ENCODE peak calls at places on chromosomes 2 and 18, in ten cellular contexts. Y, M, O, N, L, D, Q, B, Z and A are unnamed samples.

GRCh38 chr18:58417752-58418151 is 211.1 kb downstream of the ALPK2 start:
- DNase-seq in Q (peak), D (no peak), N (no peak), M (no peak), O (no peak), Y (no peak), B (no peak), L (no peak), Z (no peak), A (peak)

GRCh38 chr2:37281916-37282315 is 42.7 kb downstream of the PRKD3 start:
- DNase-seq in D (no peak), Q (no peak), L (no peak), O (no peak), B (no peak), Z (no peak), Y (no peak), N (no peak), M (no peak), A (no peak)

GRCh38 chr2:155125585-155126230 is 427.2 kb downstream of the KCNJ3 start:
- DNase-seq in M (no peak), N (no peak), Y (no peak), O (no peak), Z (no peak), L (no peak), B (no peak), Q (no peak), D (no peak), A (no peak)

GRCh38 chr2:121626777-121627524 is 22.3 kb downstream of the CLASP1 start:
- DNase-seq in O (peak), Q (peak), M (no peak), B (no peak), Z (no peak), Y (no peak), L (no peak), N (no peak), D (no peak), A (no peak)

GRCh38 chr18:13221821-13222220 is 3.3 kb downstream of the LDLRAD4 start:
- DNase-seq in L (no peak), Q (no peak), B (no peak), D (no peak), M (peak), O (peak), Y (no peak), Z (no peak), N (no peak), A (no peak)

GRCh38 chr18:48017625-48018024 is 87.2 kb upstream of the SMAD2 start:
- DNase-seq in M (peak), B (no peak), Q (peak), L (no peak), Y (no peak), O (no peak), N (no peak), Z (no peak), D (no peak), A (no peak)

GRCh38 chr2:102366406-102367112 is 11.0 kb downstream of the IL18R1 start:
- DNase-seq in N (no peak), B (peak), O (no peak), L (peak), M (no peak), D (no peak), Z (no peak), Y (no peak), Q (no peak), A (no peak)

GRCh38 chr2:112821682-112822081 is 14.9 kb downstream of the IL1B start:
- DNase-seq in M (no peak), D (no peak), Z (no peak), Y (no peak), Q (no peak), O (no peak), L (no peak), B (no peak), N (no peak), A (no peak)

GRCh38 chr2:27977623-27978312 is 87.2 kb downstream of the BABAM2 start:
- DNase-seq in B (no peak), M (no peak), Q (peak), N (peak), L (no peak), Z (no peak), D (no peak), Y (no peak), O (no peak), A (peak)

GRCh38 chr2:121283670-121284245 is 1.2 kb downstream of the TFCP2L1 start:
- DNase-seq in D (no peak), O (no peak), M (peak), Q (no peak), Y (no peak), L (no peak), N (peak), B (no peak), Z (no peak), A (no peak)

GRCh38 chr2:16615687-16616615 is 49.7 kb downstream of the CYRIA start:
- DNase-seq in D (no peak), L (no peak), B (no peak), Y (no peak), Q (no peak), M (peak), O (no peak), N (no peak), Z (peak), A (no peak)

GRCh38 chr2:85999131-85999831 is 106.4 kb downstream of the POLR1A start:
- DNase-seq in O (peak), N (no peak), D (no peak), Y (peak), Z (no peak), Q (peak), B (peak), M (no peak), L (peak), A (no peak)

DNA sequence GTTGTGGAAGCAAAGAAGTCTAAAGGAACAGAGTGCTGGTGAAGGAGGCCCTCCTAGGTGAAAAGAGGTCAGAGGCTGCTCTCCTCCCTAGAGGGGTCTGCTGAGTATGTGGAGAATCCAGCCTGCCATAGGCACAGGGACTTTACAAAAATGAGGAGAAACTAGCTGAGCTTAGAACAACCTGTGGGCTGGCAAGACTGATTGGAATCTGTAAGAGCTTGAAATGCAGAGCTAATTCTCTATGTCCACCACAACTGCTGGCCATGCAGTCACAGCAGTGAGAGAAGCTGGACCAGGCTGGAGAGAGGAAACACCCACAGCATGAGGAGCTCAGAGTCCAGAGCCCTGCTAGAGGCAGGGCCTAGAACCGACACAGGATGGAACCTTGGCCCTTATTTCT is 251.0 kb upstream of the MGAT5 start:
- DNase-seq in Q (no peak), L (no peak), B (no peak), Y (no peak), N (no peak), M (no peak), O (no peak), D (no peak), Z (no peak), A (no peak)
- TF ChIP-seq CTCF in Q (no peak), L (no peak), B (no peak), Y (no peak), N (no peak), M (no peak), O (no peak), D (no peak), Z (no peak), A (no peak)

GRCh38 chr2:79982445-79982844 is 322.1 kb downstream of the LRRTM1 start:
- DNase-seq in B (no peak), Z (no peak), Q (no peak), L (no peak), D (no peak), M (no peak), N (no peak), O (no peak), Y (no peak), A (no peak)
- TF ChIP-seq CTCF in B (peak), Z (peak), Q (peak), L (peak), D (no peak), M (no peak), N (peak), O (no peak), Y (no peak), A (peak)

DNA sequence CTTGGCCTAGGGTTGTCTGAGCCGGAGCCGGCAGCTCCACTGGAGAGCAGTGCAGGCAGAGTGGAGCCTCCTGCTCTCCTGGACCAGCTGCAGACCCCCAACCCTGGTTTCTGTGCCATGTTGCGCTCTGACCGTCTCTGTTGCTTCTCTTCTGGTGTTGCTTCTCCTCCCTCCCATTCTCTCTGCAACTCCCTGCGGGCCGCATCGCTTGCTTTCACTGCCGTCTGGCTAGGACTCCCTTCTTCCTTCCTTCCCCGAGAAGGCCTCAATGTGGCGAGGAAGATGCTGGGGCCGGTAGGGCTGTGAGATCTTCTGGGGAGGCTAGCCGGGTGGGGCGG is 6.2 kb downstream of the DNAJB2 start:
- DNase-seq in O (no peak), Y (no peak), M (no peak), N (no peak), Q (no peak), B (no peak), D (peak), L (no peak), Z (no peak), A (no peak)
- TF ChIP-seq CTCF in O (no peak), Y (no peak), M (no peak), N (no peak), Q (no peak), B (no peak), D (no peak), L (no peak), Z (no peak), A (no peak)

DNA sequence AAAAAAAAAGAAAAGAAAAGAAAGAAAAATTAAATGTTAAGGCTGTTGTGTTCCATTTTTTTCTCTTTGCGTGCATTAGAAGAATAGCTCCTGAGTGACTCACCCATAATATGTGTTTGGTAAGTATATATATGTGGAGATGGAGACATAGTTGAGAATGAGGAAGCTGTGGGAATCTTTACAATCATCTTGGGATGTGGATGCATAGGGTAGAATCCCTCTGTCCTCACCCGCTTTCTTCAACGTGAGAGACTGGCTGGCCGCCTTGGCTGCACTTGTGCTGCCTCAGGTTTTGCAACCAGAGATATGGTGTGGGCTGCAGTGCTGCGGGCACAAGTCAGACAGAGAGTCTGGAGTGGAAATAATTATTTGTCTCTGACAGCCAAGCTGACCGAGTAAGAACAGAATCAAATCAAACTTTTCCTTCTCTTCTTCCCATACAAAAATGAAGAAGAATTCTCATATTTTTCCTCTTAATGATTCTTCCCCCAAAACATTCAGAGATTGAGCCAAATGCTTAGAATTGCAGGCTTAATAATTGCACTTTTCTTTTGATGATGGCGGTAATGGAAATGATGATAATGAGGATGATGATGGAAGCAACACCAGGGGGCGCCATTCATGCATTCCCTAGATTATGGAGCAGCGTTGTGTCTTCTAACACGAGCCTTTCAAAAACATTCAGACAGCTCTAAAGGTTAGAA is 48.5 kb downstream of the SERPINB7 start:
- DNase-seq in Q (peak), B (peak), Y (no peak), Z (no peak), N (peak), L (no peak), O (no peak), M (no peak), D (peak), A (no peak)
- TF ChIP-seq CTCF in Q (peak), B (peak), Y (no peak), Z (peak), N (peak), L (peak), O (peak), M (no peak), D (peak), A (peak)

DNA sequence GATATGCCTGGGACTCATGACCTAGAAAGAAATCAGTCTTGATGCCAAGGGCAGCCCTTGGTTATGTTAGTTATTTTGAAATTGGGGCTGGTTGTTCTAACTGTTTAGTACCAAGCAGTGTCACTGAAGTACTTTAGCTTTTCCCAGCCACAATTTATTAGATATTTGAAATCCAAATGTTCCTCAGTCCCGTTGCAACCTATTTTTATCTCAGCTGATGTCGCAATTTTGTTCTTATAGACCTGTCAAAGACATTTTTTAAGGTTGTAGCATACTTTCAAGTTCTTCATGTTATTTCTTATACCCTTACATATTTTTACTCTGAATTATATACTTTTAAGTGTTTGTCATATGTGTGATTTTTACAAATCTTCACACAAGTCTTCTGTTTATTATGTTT is 100.1 kb downstream of the LRP1B start:
- DNase-seq in D (no peak), B (no peak), M (no peak), Q (no peak), L (no peak), O (no peak), N (no peak), Y (no peak), Z (no peak), A (no peak)
- TF ChIP-seq CTCF in D (no peak), B (no peak), M (no peak), Q (no peak), L (no peak), O (no peak), N (no peak), Y (no peak), Z (no peak), A (no peak)

GRCh38 chr2:168890006-168890782 is at the start of gene SPC25:
- DNase-seq in L (peak), Y (peak), N (peak), B (peak), Q (peak), D (peak), Z (peak), O (peak), M (peak), A (peak)
- TF ChIP-seq CTCF in L (no peak), Y (no peak), N (peak), B (no peak), Q (no peak), D (no peak), Z (peak), O (peak), M (no peak), A (no peak)

GRCh38 chr18:8507361-8507760 is 101.9 kb upstream of the RAB12 start:
- DNase-seq in O (no peak), D (no peak), Z (no peak), L (no peak), B (no peak), M (peak), N (no peak), Y (no peak), Q (peak), A (no peak)
- TF ChIP-seq CTCF in O (no peak), D (no peak), Z (no peak), L (peak), B (no peak), M (no peak), N (peak), Y (no peak), Q (peak), A (peak)

DNA sequence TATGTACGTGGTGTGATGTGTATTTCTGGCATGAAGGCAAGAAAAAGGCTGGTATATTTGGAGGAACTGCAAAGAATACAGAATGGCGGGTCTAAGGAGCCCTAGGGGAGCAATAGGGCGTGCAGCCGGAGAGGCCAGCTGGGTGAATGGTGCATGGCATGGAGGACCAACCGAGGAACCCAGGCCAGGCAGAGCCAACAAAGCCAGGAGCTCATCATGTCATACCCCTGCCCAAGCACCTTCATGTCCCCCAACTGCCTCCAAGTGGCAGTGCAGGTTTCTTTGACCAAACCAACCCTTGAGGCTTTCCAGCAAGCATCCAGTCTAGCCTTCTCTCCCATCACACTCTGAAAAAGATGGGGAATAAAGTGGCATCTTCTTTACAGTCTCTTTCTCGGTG is 8.9 kb upstream of the KCNK3 start:
- DNase-seq in B (no peak), M (no peak), O (peak), Y (no peak), N (no peak), L (no peak), Q (no peak), Z (no peak), D (no peak), A (no peak)
- TF ChIP-seq CTCF in B (no peak), M (no peak), O (no peak), Y (no peak), N (no peak), L (no peak), Q (no peak), Z (no peak), D (no peak), A (no peak)

GRCh38 chr2:233131991-233132390 is 71.8 kb downstream of the INPP5D start:
- DNase-seq in D (no peak), Q (no peak), Y (no peak), Z (no peak), O (no peak), B (no peak), L (no peak), N (no peak), M (no peak), A (no peak)

GRCh38 chr2:233133239-233133638 is 73.1 kb downstream of the INPP5D start:
- DNase-seq in L (no peak), Z (no peak), Y (no peak), N (no peak), O (no peak), B (no peak), M (no peak), Q (no peak), D (no peak), A (no peak)

GRCh38 chr2:233130481-233130970 is 70.4 kb downstream of the INPP5D start:
- DNase-seq in B (no peak), D (no peak), Z (no peak), N (no peak), L (no peak), Q (peak), Y (no peak), O (no peak), M (no peak), A (no peak)

GRCh38 chr2:233130024-233130423 is 69.9 kb downstream of the INPP5D start:
- DNase-seq in Y (no peak), Z (no peak), O (no peak), L (no peak), N (no peak), B (no peak), Q (no peak), D (no peak), M (no peak), A (no peak)

DNA sequence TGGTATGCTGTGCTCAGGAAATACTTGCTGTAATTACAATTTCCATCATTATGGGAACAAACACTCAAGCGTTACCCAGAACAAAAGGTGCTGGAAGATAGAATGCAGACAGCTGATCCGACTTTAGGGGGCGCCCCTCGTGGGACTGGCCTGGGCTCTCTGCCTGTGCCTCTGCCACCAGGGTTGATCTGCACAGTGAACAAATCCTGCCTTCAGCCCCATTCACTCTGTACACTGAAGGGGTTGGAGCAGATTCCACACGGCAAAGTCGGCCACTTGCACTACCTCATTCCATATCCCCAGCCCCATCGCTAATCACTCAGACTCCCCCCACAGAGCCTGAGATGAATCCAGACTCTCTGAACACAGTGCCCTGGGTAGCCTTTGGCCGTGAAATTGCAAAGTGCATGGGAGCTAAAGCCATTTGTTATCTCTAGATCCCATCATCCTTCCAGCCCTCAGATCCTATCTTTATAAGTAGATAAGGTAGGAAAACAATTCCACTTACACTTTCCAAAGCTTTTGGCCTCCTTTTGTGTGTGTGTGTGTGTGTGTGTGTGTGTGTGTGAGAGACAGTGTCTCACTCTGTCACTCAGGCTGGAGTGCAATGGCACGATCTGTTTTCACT is 69.3 kb downstream of the INPP5D start:
- DNase-seq in Z (no peak), Q (peak), M (no peak), L (no peak), O (no peak), N (no peak), Y (no peak), D (no peak), B (no peak), A (no peak)
- TF ChIP-seq CTCF in Z (no peak), Q (peak), M (no peak), L (no peak), O (no peak), N (peak), Y (no peak), D (no peak), B (no peak), A (peak)

GRCh38 chr2:183079335-183079775 is 808 bp downstream of the DUSP19 start:
- DNase-seq in Y (no peak), O (no peak), D (no peak), N (no peak), L (no peak), M (no peak), Z (no peak), B (no peak), Q (peak), A (no peak)
- TF ChIP-seq CTCF in Y (no peak), O (no peak), D (no peak), N (no peak), L (no peak), M (no peak), Z (no peak), B (no peak), Q (no peak), A (no peak)